ENCODE peak calls at places on chromosomes 1 and 21, in five cellular contexts. U is psoas muscle; K is HCEC 1CT; C is stimulated activated naive CD4-positive, alpha-beta T cell; Q is GM13977. X is an unnamed sample.

GRCh38 chr1:54332781-54333585 is 73.2 kb downstream of the SSBP3 start:
- DNase-seq in C (no peak), Q (no peak), K (no peak), U (no peak), X (no peak)

GRCh38 chr21:14270631-14271030 is 54.7 kb downstream of the RBM11 start:
- DNase-seq in U (no peak), Q (no peak), K (no peak), C (no peak), X (no peak)

GRCh38 chr1:8560611-8561544 is 243.0 kb downstream of the SLC45A1 start:
- DNase-seq in U (no peak), C (peak), Q (peak), K (peak), X (no peak)

GRCh38 chr1:208036918-208037567 is 126.1 kb upstream of the CD34 start:
- DNase-seq in K (no peak), Q (no peak), U (no peak), C (no peak), X (no peak)

GRCh38 chr1:178238722-178239510 is 145.0 kb downstream of the RASAL2 start:
- DNase-seq in C (no peak), U (no peak), Q (no peak), K (peak), X (peak)

GRCh38 chr1:109931189-109931672 is 20.6 kb downstream of the CSF1 start:
- DNase-seq in C (no peak), Q (no peak), K (peak), U (peak), X (peak)

GRCh38 chr1:22318279-22318983 is 133.2 kb upstream of the ZBTB40 start:
- DNase-seq in Q (no peak), K (no peak), U (no peak), C (no peak), X (no peak)

GRCh38 chr1:176987016-176987415 is 177.5 kb downstream of the ASTN1 start:
- DNase-seq in Q (no peak), U (no peak), C (no peak), K (no peak), X (peak)

GRCh38 chr1:173507847-173508209 is 30.7 kb downstream of the PRDX6 start:
- DNase-seq in Q (no peak), C (no peak), K (no peak), U (no peak), X (no peak)

GRCh38 chr1:236398538-236398937 is 4.5 kb downstream of the EDARADD start:
- DNase-seq in Q (no peak), C (no peak), U (no peak), K (no peak), X (no peak)

GRCh38 chr1:235901461-235901860 is 34.8 kb upstream of the LYST start:
- DNase-seq in C (no peak), K (peak), U (no peak), Q (no peak), X (no peak)

GRCh38 chr1:108646661-108647269 is 14.1 kb downstream of the HENMT1 start:
- DNase-seq in C (peak), U (peak), Q (no peak), K (peak), X (peak)

GRCh38 chr1:70462611-70463010 is 51.5 kb downstream of the CTH start:
- DNase-seq in C (no peak), K (no peak), U (no peak), Q (no peak), X (no peak)

GRCh38 chr1:234958066-234958701 is 170.5 kb downstream of the TOMM20 start:
- DNase-seq in U (no peak), C (no peak), Q (no peak), K (no peak), X (no peak)

GRCh38 chr1:110084226-110085078 is 14.0 kb upstream of the ALX3 start:
- DNase-seq in K (no peak), Q (peak), C (no peak), U (peak), X (no peak)

GRCh38 chr1:29800120-29800519 is 563.8 kb downstream of the PTPRU start:
- DNase-seq in Q (peak), C (no peak), U (no peak), K (no peak), X (no peak)

GRCh38 chr1:173393655-173393993 is 83.5 kb upstream of the PRDX6 start:
- DNase-seq in C (no peak), Q (no peak), U (no peak), K (peak), X (peak)

GRCh38 chr1:23980725-23981063 is 567 bp upstream of the SRSF10 start:
- DNase-seq in U (no peak), Q (peak), C (no peak), K (peak), X (peak)

GRCh38 chr1:54361342-54361741 is 44.9 kb downstream of the SSBP3 start:
- DNase-seq in C (no peak), Q (no peak), U (no peak), K (no peak), X (no peak)

GRCh38 chr1:115670476-115671175 is 28.9 kb downstream of the VANGL1 start:
- DNase-seq in C (no peak), Q (no peak), K (no peak), U (no peak), X (no peak)

GRCh38 chr1:236099622-236100021 is 34.7 kb upstream of the NID1 start:
- DNase-seq in C (no peak), U (no peak), Q (no peak), K (no peak), X (no peak)

GRCh38 chr1:112083487-112083886 is 94.0 kb upstream of the KCND3 start:
- DNase-seq in C (no peak), K (no peak), Q (no peak), U (no peak), X (no peak)

GRCh38 chr1:52574594-52574993 is 21.7 kb upstream of the TUT4 start:
- DNase-seq in Q (no peak), C (no peak), U (no peak), K (peak), X (peak)

GRCh38 chr1:184533915-184534314 is 147.1 kb downstream of the C1orf21 start:
- DNase-seq in C (no peak), U (no peak), Q (no peak), K (no peak), X (no peak)

GRCh38 chr1:159089184-159089791 is 12.7 kb upstream of the AIM2 start:
- DNase-seq in U (no peak), C (no peak), K (no peak), Q (peak), X (no peak)

GRCh38 chr1:153428790-153429189 is 12.5 kb downstream of the S100A7A start:
- DNase-seq in K (no peak), Q (no peak), U (no peak), C (no peak), X (no peak)

GRCh38 chr1:225962440-225962975 is 21.5 kb upstream of the LEFTY2 start:
- DNase-seq in K (no peak), U (no peak), Q (peak), C (peak), X (no peak)

GRCh38 chr1:235073968-235074334 is 54.7 kb downstream of the TOMM20 start:
- DNase-seq in C (no peak), U (no peak), Q (no peak), K (no peak), X (no peak)

GRCh38 chr1:173212952-173213491 is 5.9 kb upstream of the TNFSF4 start:
- DNase-seq in U (no peak), K (no peak), C (no peak), Q (peak), X (no peak)

GRCh38 chr1:68049941-68050878 is at the start of gene DIRAS3:
- DNase-seq in Q (no peak), K (peak), U (peak), C (no peak), X (peak)

GRCh38 chr1:69994261-69994660 is 211.1 kb downstream of the LRRC40 start:
- DNase-seq in Q (no peak), K (peak), U (no peak), C (no peak), X (no peak)

X was measured in fibroblast of the conjunctiva.